ENCODE peak calls at places on chromosomes 1 and 21, in nine cellular contexts. Y is tibial artery; N is lower leg skin; O is stimulated activated CD4-positive, alpha-beta T cell treated with anti-CD3 and anti-CD28 coated beads, TNF-alpha, amount 100 ng/mL, for 4 hours; U is CD4-positive, alpha-beta T cell; F is SJSA1; R is NCI-H1417 treated with DMSO at 0.1 percent for 48 hours; B is T follicular helper cell; C is HTR-8/SVneo. M is an unnamed sample.
A peak's percentile ranks its signal among the peaks of the same experiment; 100 is the strongest.

GRCh38 chr1:10459185-10459584 is 9.4 kb downstream of the CORT start:
- DNase-seq in Y (no peak), N (no peak), O (no peak), U (no peak), F (peak; percentile 29), R (no peak), B (no peak), C (peak; percentile 60), M (no peak)

GRCh38 chr1:228867951-228868730 is 132.9 kb downstream of the RHOU start:
- DNase-seq in Y (no peak), N (peak; percentile 70), O (no peak), U (no peak), F (no peak), R (peak; percentile 88), B (no peak), C (no peak), M (no peak)

GRCh38 chr21:37060296-37060695 is 12.6 kb downstream of the PIGP start:
- DNase-seq in Y (peak; percentile 73), N (no peak), O (no peak), U (no peak), F (peak; percentile 95), R (peak; percentile 98), B (no peak), C (peak; percentile 75), M (no peak)

GRCh38 chr1:2937805-2938204 is 83.5 kb upstream of the ACTRT2 start:
- DNase-seq in Y (no peak), N (no peak), O (no peak), U (no peak), F (no peak), R (no peak), B (no peak), C (no peak), M (no peak)

GRCh38 chr1:153608742-153609584 is 4.0 kb downstream of the S100A16 start:
- DNase-seq in Y (peak; percentile 82), N (peak; percentile 92), O (no peak), U (no peak), F (peak; percentile 90), R (no peak), B (no peak), C (peak; percentile 93), M (peak; percentile 97)

GRCh38 chr1:192877283-192877886 is 68.5 kb downstream of the RGS2 start:
- DNase-seq in Y (no peak), N (no peak), O (no peak), U (no peak), F (no peak), R (no peak), B (no peak), C (no peak), M (no peak)

GRCh38 chr1:164723296-164723731 is 164.3 kb downstream of the PBX1 start:
- DNase-seq in Y (no peak), N (no peak), O (no peak), U (no peak), F (no peak), R (no peak), B (no peak), C (no peak), M (no peak)

GRCh38 chr1:198175418-198176170 is 18.8 kb downstream of the NEK7 start:
- DNase-seq in Y (no peak), N (no peak), O (no peak), U (no peak), F (peak; percentile 54), R (no peak), B (no peak), C (no peak), M (no peak)

GRCh38 chr1:41414716-41415306 is 53.6 kb downstream of the FOXO6 start:
- DNase-seq in Y (no peak), N (no peak), O (no peak), U (no peak), F (no peak), R (no peak), B (no peak), C (peak; percentile 53), M (no peak)

GRCh38 chr1:188170446-188170845 is 1341.7 kb downstream of the PLA2G4A start:
- DNase-seq in Y (no peak), N (no peak), O (no peak), U (no peak), F (no peak), R (peak; percentile 93), B (no peak), C (no peak), M (no peak)

M was measured in pulmonary artery endothelial cell.